ENCODE peak calls at places on chromosomes 6 and 20, in five cellular contexts. M is IMR-90, V is upper lobe of right lung, C is A549, Q is neural crest cell. T is an unnamed sample.

GRCh38 chr20:33649201-33649631 is 12.9 kb upstream of the C20orf144 start:
- DNase-seq in Q (no peak), V (peak), M (no peak), C (no peak), T (no peak)

GRCh38 chr20:50064640-50065615 is 48.0 kb downstream of the UBE2V1 start:
- DNase-seq in C (no peak), M (no peak), Q (no peak), V (no peak), T (no peak)

GRCh38 chr6:12522347-12522746 is 194.2 kb upstream of the PHACTR1 start:
- DNase-seq in M (peak), Q (no peak), V (no peak), C (no peak), T (peak)

GRCh38 chr6:3731700-3732099 is 19.8 kb downstream of the PXDC1 start:
- DNase-seq in C (no peak), Q (no peak), V (no peak), M (no peak), T (no peak)

GRCh38 chr20:25196701-25197120 is 1.2 kb downstream of the ENTPD6 start:
- DNase-seq in V (no peak), Q (no peak), M (no peak), C (peak), T (no peak)

GRCh38 chr6:105459884-105460283 is 57.0 kb upstream of the PREP start:
- DNase-seq in C (peak), V (no peak), Q (no peak), M (peak), T (peak)

GRCh38 chr6:79250107-79250514 is 15.6 kb upstream of the HMGN3 start:
- DNase-seq in V (no peak), Q (no peak), C (no peak), M (no peak), T (no peak)

GRCh38 chr6:165854863-165855593 is 192.0 kb upstream of the PDE10A start:
- DNase-seq in C (no peak), M (no peak), V (no peak), Q (no peak), T (no peak)

GRCh38 chr20:31707994-31708744 is 14.5 kb downstream of the BCL2L1 start:
- DNase-seq in M (no peak), V (peak), Q (no peak), C (no peak), T (no peak)

DNA sequence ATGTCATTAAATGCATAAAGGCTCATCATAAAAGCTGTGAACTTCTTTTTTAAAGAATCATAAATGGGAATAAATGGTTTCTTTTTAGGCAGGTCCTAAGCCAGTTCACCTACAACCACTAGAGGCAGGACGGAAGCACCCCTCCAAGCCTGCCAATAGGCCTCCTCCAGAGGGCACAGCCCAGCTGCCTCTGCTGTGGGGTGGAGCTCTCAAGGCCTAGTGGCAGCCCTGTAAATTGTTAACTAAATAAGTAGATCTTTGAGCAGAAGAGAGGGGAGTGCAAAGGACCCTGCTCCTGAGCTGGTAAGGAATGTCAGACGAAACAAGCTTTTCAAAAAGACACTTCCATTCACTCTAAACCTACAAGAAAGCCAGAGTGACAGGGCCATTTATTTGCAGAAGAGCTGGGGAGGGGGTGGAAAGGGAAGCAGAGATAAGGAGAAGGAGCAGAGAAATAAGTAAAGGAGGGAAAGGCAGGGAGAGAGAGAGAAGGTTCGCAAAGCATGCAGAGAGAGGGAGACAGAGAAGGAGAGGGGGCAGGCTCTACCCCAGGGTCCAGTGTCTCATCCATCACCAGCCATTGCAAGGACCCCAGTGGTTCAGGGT is 18.0 kb upstream of the MAFB start:
- DNase-seq in M (no peak), Q (no peak), C (no peak), V (no peak), T (no peak)
- TF ChIP-seq CTCF in M (no peak), Q (peak), C (no peak), V (peak), T (no peak)

GRCh38 chr6:18684343-18684742 is 297.2 kb downstream of the RNF144B start:
- DNase-seq in Q (no peak), C (no peak), M (no peak), V (no peak), T (no peak)

GRCh38 chr6:18681828-18682503 is 294.8 kb downstream of the RNF144B start:
- DNase-seq in C (no peak), Q (no peak), V (no peak), M (no peak), T (no peak)

DNA sequence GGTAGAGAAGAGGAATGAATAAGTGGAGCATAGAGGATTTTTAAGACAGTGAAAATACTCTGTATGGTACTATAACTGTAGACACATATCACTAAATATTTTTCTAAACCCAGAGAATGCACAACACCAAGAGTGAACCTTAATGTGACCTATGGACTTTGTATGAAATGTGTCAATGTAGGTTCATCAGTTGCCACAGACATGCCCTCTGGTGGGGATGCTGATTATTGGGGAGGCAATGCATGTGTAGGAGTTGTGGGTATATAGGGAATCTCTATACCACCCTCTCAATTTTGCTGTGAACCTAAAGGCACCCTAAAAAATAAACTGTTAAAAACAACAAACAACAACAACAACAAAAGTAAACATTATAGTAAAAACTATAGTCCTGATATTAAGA is 293.7 kb downstream of the RNF144B start:
- DNase-seq in C (no peak), M (no peak), V (no peak), Q (no peak), T (no peak)
- TF ChIP-seq CTCF in C (no peak), M (no peak), V (no peak), Q (no peak), T (no peak)

GRCh38 chr6:52577022-52577777 is at the start of gene TRAM2:
- DNase-seq in V (peak), Q (peak), C (peak), M (peak), T (peak)
- TF ChIP-seq CTCF in V (peak), Q (no peak), C (no peak), M (peak), T (peak)

DNA sequence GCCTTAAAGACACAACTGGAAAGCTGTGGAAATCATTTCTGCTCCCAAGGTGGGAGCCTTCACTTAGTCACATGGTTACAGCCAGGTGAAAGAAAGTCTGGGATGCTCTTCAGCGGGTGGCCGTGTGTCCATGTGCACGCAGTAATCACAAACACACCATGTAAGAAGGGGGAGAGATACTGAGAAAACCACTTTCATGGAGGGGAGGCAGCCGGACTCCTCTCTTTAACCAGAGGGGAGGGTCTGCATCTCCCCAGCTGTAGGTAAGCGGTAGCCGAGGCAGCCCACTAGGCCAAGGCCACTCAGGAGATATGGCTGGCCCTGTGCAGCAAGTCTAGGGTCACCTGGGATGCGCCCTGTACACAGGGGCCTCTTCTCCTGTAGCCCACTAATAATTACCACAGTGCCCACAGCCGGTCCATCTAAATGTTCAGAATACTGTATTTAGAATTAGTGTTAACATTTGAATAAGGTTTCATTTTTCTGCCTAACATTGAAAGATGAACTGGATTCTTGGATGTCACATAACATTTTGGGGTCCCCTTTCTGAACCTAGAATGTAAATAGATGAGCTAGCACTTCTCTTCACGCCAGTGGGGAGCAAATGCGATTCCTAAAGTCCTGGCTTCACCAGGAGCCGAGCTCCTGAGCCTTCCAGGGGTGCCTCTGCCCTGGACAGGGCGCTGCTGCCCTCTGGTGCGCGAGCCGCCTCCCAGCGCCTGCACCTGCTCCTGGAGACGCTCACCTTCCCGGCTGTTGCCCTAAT is 15.9 kb downstream of the GPR31 start:
- DNase-seq in Q (peak), C (peak), V (no peak), M (no peak), T (peak)
- TF ChIP-seq CTCF in Q (peak), C (peak), V (peak), M (peak), T (peak)

GRCh38 chr20:59439243-59439642 is 138.8 kb downstream of the EDN3 start:
- DNase-seq in M (no peak), Q (no peak), C (peak), V (no peak), T (no peak)
- TF ChIP-seq CTCF in M (no peak), Q (no peak), C (peak), V (no peak), T (no peak)

GRCh38 chr6:145318952-145319351 is 416.4 kb downstream of the EPM2A start:
- DNase-seq in M (no peak), C (no peak), V (no peak), Q (no peak), T (no peak)
- TF ChIP-seq CTCF in M (no peak), C (no peak), V (no peak), Q (peak), T (no peak)

GRCh38 chr6:13630499-13630898 is 15.4 kb downstream of the NOL7 start:
- DNase-seq in Q (no peak), C (no peak), M (no peak), V (no peak), T (no peak)

GRCh38 chr6:13629459-13630116 is 14.5 kb downstream of the NOL7 start:
- DNase-seq in C (no peak), Q (no peak), V (no peak), M (no peak), T (peak)

DNA sequence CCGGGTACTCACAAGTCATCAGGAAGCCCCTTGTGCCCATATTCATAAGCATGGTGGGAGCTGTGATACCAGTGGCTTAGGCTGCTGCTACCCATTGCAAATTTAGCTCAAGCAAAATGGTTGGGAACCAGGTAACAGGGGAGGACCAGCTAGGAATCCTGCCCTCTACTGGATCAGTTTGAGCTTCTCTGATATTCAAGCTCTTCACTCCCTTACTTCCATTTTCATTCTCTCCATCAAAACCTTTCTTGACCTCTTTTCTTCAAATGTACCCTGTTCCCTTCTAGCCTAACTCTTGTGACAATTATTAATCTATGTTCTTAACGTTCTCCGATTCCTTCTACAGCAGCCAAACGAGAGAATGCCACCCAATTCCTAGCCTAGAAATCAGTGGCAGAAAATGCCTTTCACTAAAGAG is 9.7 kb downstream of the NOL7 start:
- DNase-seq in C (peak), M (peak), V (no peak), Q (no peak), T (peak)
- TF ChIP-seq CTCF in C (peak), M (peak), V (peak), Q (peak), T (peak)

GRCh38 chr6:36873612-36874011 is 991 bp downstream of the PPIL1 start:
- DNase-seq in M (no peak), Q (no peak), C (peak), V (no peak), T (no peak)
- TF ChIP-seq CTCF in M (no peak), Q (no peak), C (no peak), V (no peak), T (peak)

GRCh38 chr6:68652117-68652536 is 17.0 kb downstream of the ADGRB3 start:
- DNase-seq in C (no peak), Q (no peak), V (no peak), M (no peak), T (no peak)

GRCh38 chr6:68653706-68654089 is 18.6 kb downstream of the ADGRB3 start:
- DNase-seq in V (no peak), Q (no peak), C (no peak), M (no peak), T (no peak)

GRCh38 chr6:68654134-68654533 is 19.1 kb downstream of the ADGRB3 start:
- DNase-seq in Q (no peak), C (no peak), M (no peak), V (no peak), T (no peak)

GRCh38 chr6:68655028-68655427 is 19.9 kb downstream of the ADGRB3 start:
- DNase-seq in C (no peak), V (no peak), Q (no peak), M (no peak), T (no peak)

DNA sequence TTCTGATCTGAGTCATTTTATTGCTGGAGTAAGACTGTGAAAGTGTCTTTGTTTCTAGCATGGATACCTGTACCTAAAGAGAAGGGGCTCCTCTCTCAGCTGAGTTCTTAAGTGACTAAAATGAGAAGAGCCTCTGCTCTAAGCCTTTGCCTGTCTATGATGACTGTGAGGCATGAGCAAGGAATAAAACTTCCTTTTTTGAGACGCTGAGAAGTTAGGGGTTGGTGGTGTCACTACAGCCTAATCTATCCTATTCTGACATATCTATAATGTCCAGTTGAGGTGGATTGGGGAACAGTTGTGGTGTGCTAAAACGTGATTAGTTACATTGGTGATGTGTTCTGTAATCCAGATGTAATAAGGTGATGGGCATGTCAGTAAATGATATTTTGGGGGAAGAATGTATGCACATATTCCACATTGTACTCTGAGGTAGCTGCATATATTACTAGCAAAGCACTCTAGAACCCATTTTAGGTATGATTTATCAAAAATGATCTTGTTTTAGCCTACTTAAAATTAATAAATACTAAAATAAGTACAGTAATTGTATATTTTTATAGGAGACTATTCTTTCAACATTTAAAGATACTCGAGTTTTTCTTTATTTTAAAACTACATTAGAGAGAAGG is 18.1 kb downstream of the ADGRB3 start:
- DNase-seq in M (no peak), V (no peak), Q (no peak), C (no peak), T (no peak)
- TF ChIP-seq CTCF in M (no peak), V (no peak), Q (no peak), C (no peak), T (no peak)